ENCODE peak calls at places on chromosomes 16 and 17, in four cellular contexts. L, S, T and N are unnamed samples.

GRCh38 chr16:58591083-58591482 is 38.5 kb downstream of the CNOT1 start:
- DNase-seq in S (no peak), L (no peak), T (no peak), N (no peak)

GRCh38 chr17:39197380-39198185 is at the start of gene CACNB1:
- DNase-seq in T (peak), S (peak), L (no peak), N (peak)

GRCh38 chr17:10556301-10557005 is 7.0 kb upstream of the MYH2 start:
- DNase-seq in S (no peak), T (no peak), L (no peak), N (no peak)

GRCh38 chr16:83878838-83879237 is 20.1 kb upstream of the MLYCD start:
- DNase-seq in L (peak), S (no peak), T (peak), N (peak)

GRCh38 chr17:59914274-59914854 is 21.4 kb downstream of the RPS6KB1 start:
- DNase-seq in L (peak), S (no peak), T (peak), N (peak)

GRCh38 chr17:30600830-30601494 is 123.8 kb downstream of the GOSR1 start:
- DNase-seq in L (no peak), T (peak), S (no peak), N (peak)

GRCh38 chr17:45335721-45336120 is 18.9 kb upstream of the MAP3K14 start:
- DNase-seq in T (no peak), L (no peak), S (peak), N (no peak)

GRCh38 chr17:41522301-41523224 is 3.9 kb upstream of the KRT15 start:
- DNase-seq in T (no peak), L (peak), S (no peak), N (peak)

GRCh38 chr17:2707721-2708584 is 3.6 kb downstream of the CLUH start:
- DNase-seq in S (no peak), L (no peak), T (peak), N (peak)

GRCh38 chr16:3152022-3152272 is 17.1 kb downstream of the ZNF213 start:
- DNase-seq in L (no peak), T (no peak), S (no peak), N (peak)

GRCh38 chr16:48734220-48734619 is 124.2 kb upstream of the N4BP1 start:
- DNase-seq in L (no peak), T (no peak), S (no peak), N (no peak)

GRCh38 chr16:89376812-89377445 is 113.4 kb downstream of the ANKRD11 start:
- DNase-seq in L (no peak), T (no peak), S (no peak), N (no peak)

GRCh38 chr17:38428150-38428642 is at the start of gene ARHGAP23:
- DNase-seq in T (peak), S (peak), L (no peak), N (peak)

GRCh38 chr17:15942207-15942833 is 2.6 kb upstream of the ADORA2B start:
- DNase-seq in S (no peak), T (no peak), L (no peak), N (no peak)

GRCh38 chr17:20072692-20072992 is 63.5 kb downstream of the SPECC1 start:
- DNase-seq in L (no peak), S (no peak), T (no peak), N (no peak)

GRCh38 chr17:78912082-78912481 is 9.1 kb upstream of the CEP295NL start:
- DNase-seq in T (no peak), S (no peak), L (no peak), N (no peak)

GRCh38 chr17:73089918-73090317 is 2.6 kb downstream of the SLC39A11 start:
- DNase-seq in T (no peak), L (no peak), S (no peak), N (no peak)

GRCh38 chr17:37079735-37080134 is 131.0 kb downstream of the AATF start:
- DNase-seq in T (no peak), L (no peak), S (no peak), N (no peak)

GRCh38 chr16:58269526-58269925 is 25.3 kb downstream of the PRSS54 start:
- DNase-seq in T (no peak), L (no peak), S (no peak), N (no peak)

GRCh38 chr16:79751785-79752184 is 151.2 kb upstream of the MAF start:
- DNase-seq in S (peak), T (no peak), L (no peak), N (no peak)